ENCODE peak calls at places on chromosomes 7 and 10, in five cellular contexts. Z is B cell, N is fibroblast of mammary gland, M is GM20000, H is natural killer cell. C is an unnamed sample.

GRCh38 chr7:98165827-98166667 is 45.2 kb upstream of the BHLHA15 start:
- DNase-seq in Z (peak; percentile 73), N (peak; percentile 22), M (peak; percentile 58), H (peak; percentile 43), C (peak; percentile 32)

GRCh38 chr7:138460649-138461607 is 869 bp downstream of the TRIM24 start:
- DNase-seq in Z (peak; percentile 76), N (peak; percentile 30), M (peak; percentile 80), H (peak; percentile 60), C (peak; percentile 9)

GRCh38 chr10:100749309-100750217 is 4.2 kb downstream of the PAX2 start:
- DNase-seq in Z (no peak), N (no peak), M (no peak), H (no peak), C (no peak)

GRCh38 chr7:42083284-42083683 is 153.7 kb downstream of the GLI3 start:
- DNase-seq in Z (no peak), N (no peak), M (no peak), H (no peak), C (no peak)

GRCh38 chr10:123297175-123297574 is 143.0 kb downstream of the BUB3 start:
- DNase-seq in Z (no peak), N (no peak), M (no peak), H (no peak), C (no peak)

GRCh38 chr7:132766660-132767059 is 190.4 kb upstream of the PLXNA4 start:
- DNase-seq in Z (no peak), N (no peak), M (no peak), H (no peak), C (no peak)

GRCh38 chr7:28149291-28150101 is 31.1 kb downstream of the JAZF1 start:
- DNase-seq in Z (peak; percentile 68), N (no peak), M (peak; percentile 14), H (no peak), C (no peak)

GRCh38 chr7:4791738-4792536 is 16.5 kb downstream of the AP5Z1 start:
- DNase-seq in Z (peak; percentile 89), N (peak; percentile 48), M (peak; percentile 93), H (peak; percentile 80), C (peak; percentile 61)

GRCh38 chr10:6297951-6298381 is 95.2 kb downstream of the PFKFB3 start:
- DNase-seq in Z (no peak), N (peak; percentile 28), M (no peak), H (no peak), C (no peak)

GRCh38 chr10:69372126-69372980 is 44.4 kb downstream of the TACR2 start:
- DNase-seq in Z (no peak), N (peak; percentile 78), M (no peak), H (no peak), C (no peak)

GRCh38 chr10:132867801-132868644 is 74.3 kb downstream of the CFAP46 start:
- DNase-seq in Z (no peak), N (no peak), M (no peak), H (no peak), C (no peak)

GRCh38 chr10:95600158-95600557 is 39.0 kb upstream of the SORBS1 start:
- DNase-seq in Z (no peak), N (no peak), M (no peak), H (no peak), C (no peak)

GRCh38 chr10:59971915-59972314 is 65.6 kb upstream of the CCDC6 start:
- DNase-seq in Z (no peak), N (peak; percentile 56), M (no peak), H (no peak), C (no peak)

C was measured in GM19239.